ENCODE peak calls at places on chromosomes 12 and 14, in seven cellular contexts. E is HFFc6; X is glutamatergic neuron; W is HTR-8/SVneo; G is NCI-H1417; O is activated naive CD8-positive, alpha-beta T cell treated with anti-CD3 and anti-CD28 coated beads, Interleukin-2, amount 10 ng/mL, durations not matched to agents 7 days and 5 days; B is GM23338. P is an unnamed sample.

GRCh38 chr12:79397609-79398008 is 293.2 kb downstream of the PAWR start:
- DNase-seq in E (no peak), X (no peak), W (no peak), G (no peak), O (no peak), B (no peak), P (no peak)

GRCh38 chr14:93133476-93133875 is 17.8 kb upstream of the ITPK1 start:
- DNase-seq in E (peak; percentile 44), X (no peak), W (no peak), G (no peak), O (no peak), B (no peak), P (peak; percentile 62)

GRCh38 chr12:29350080-29350479 is 30.9 kb downstream of the ERGIC2 start:
- DNase-seq in E (peak; percentile 61), X (no peak), W (peak; percentile 13), G (no peak), O (no peak), B (no peak), P (peak; percentile 67)

GRCh38 chr12:50032516-50033316 is 7.4 kb upstream of the RACGAP1 start:
- DNase-seq in E (no peak), X (peak; percentile 51), W (no peak), G (no peak), O (no peak), B (peak; percentile 74), P (no peak)

GRCh38 chr12:89552376-89552775 is 26.5 kb upstream of the POC1B start:
- DNase-seq in E (no peak), X (no peak), W (no peak), G (no peak), O (no peak), B (no peak), P (no peak)

GRCh38 chr12:11804130-11804529 is 154.7 kb downstream of the ETV6 start:
- DNase-seq in E (no peak), X (no peak), W (no peak), G (no peak), O (no peak), B (no peak), P (no peak)

GRCh38 chr12:69739287-69740191 is 879 bp downstream of the RAB3IP start:
- DNase-seq in E (no peak), X (peak; percentile 60), W (peak; percentile 38), G (peak; percentile 94), O (peak; percentile 71), B (peak; percentile 64), P (no peak)

GRCh38 chr12:8493084-8493483 is 20.2 kb upstream of the CLEC4D start:
- DNase-seq in E (no peak), X (no peak), W (no peak), G (no peak), O (no peak), B (no peak), P (no peak)

GRCh38 chr12:19739195-19739776 is 300.0 kb downstream of the AEBP2 start:
- DNase-seq in E (peak; percentile 48), X (no peak), W (peak; percentile 30), G (peak; percentile 31), O (no peak), B (peak; percentile 73), P (peak; percentile 42)

GRCh38 chr14:105710119-105711057 is 184.0 kb downstream of the TMEM121 start:
- DNase-seq in E (no peak), X (no peak), W (no peak), G (no peak), O (peak; percentile 37), B (no peak), P (no peak)

GRCh38 chr14:52430474-52430873 is 116.4 kb downstream of the PTGER2 start:
- DNase-seq in E (no peak), X (no peak), W (no peak), G (no peak), O (no peak), B (no peak), P (no peak)